ENCODE peak calls at places on chromosomes 11 and 22, in four cellular contexts. A is GM12878, I is HepG2, H is WTC11. Y is an unnamed sample.

GRCh38 chr22:44734801-44735517 is 17.4 kb upstream of the ARHGAP8 start:
- DNase-seq in A (no peak), I (no peak), H (no peak), Y (no peak)

GRCh38 chr22:31284241-31284745 is 8.0 kb downstream of the PIK3IP1 start:
- DNase-seq in A (no peak), I (peak), H (no peak), Y (no peak)

GRCh38 chr11:67302571-67303131 is 679 bp upstream of the SSH3 start:
- DNase-seq in A (no peak), I (no peak), H (peak), Y (no peak)

GRCh38 chr11:125968363-125968762 is 22.5 kb downstream of the VSIG10L2 start:
- DNase-seq in A (no peak), I (peak), H (no peak), Y (no peak)

GRCh38 chr11:10441652-10442503 is 13.2 kb upstream of the AMPD3 start:
- DNase-seq in A (peak), I (no peak), H (no peak), Y (no peak)

GRCh38 chr11:2930705-2931415 is 1.6 kb upstream of the PHLDA2 start:
- DNase-seq in A (peak), I (peak), H (peak), Y (peak)

GRCh38 chr11:133347988-133348387 is 184.3 kb downstream of the OPCML start:
- DNase-seq in A (no peak), I (no peak), H (no peak), Y (no peak)

GRCh38 chr11:721913-722811 is 16.1 kb downstream of the EPS8L2 start:
- DNase-seq in A (no peak), I (no peak), H (no peak), Y (peak)

DNA sequence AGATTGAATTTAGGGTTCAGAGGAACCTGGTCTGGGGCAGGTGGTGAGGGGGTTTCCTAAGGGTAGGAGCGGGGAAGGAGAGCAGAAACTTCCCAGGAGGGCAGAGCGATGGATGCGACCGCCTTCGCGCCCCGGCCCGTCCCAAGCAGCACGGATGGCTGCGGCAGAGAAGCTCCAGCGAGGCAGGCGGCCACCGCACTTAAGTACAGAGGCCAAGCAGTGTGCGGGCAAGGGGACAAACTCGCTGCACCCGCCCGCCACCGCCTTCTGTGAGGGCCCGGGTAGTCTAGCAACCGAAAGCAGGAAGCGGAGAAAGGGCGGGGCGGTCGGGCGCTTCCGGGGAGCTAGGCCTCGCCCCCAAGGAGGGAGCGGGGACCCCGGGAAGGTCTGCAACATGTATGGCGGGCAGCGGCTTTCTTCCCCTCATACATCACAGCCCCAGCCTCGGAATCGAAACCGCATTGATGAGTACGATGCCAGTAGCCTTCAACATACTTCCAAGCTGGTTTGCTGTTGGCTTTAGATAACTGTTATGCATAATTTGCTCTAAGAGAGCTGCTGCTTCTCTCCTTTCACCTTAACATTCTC is at the start of gene AGBL2:
- DNase-seq in A (peak), I (peak), H (peak), Y (peak)
- TF ChIP-seq CBFB in A (peak), I (peak), H (no peak), Y (no peak)

DNA sequence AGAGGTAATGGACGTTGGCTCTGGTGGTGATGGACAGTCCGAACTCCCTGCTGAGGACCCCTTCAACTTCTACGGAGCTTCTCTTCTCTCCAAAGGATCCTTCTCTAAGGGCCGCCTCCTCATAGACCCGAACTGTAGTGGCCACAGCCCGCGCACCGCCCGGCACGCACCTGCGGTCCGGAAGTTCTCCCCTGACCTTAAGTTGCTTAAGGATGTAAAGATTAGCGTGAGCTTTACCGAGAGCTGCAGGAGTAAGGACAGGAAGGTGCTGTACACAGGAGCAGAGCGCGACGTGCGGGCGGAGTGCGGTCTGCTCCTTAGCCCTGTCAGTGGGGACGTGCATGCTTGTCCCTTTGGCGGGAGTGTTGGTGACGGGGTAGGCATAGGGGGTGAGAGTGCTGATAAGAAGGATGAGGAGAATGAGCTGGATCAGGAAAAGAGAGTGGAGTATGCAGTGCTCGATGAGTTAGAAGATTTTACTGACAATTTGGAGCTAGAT is 6.1 kb downstream of the DGCR8 start:
- DNase-seq in A (no peak), I (no peak), H (no peak), Y (no peak)
- TF ChIP-seq CBFB in A (no peak), I (no peak), H (no peak), Y (no peak)

GRCh38 chr11:44033856-44034255 is 13.9 kb upstream of the ACCSL start:
- DNase-seq in A (no peak), I (no peak), H (no peak), Y (no peak)

GRCh38 chr11:44034639-44035038 is 13.1 kb upstream of the ACCSL start:
- DNase-seq in A (no peak), I (no peak), H (no peak), Y (no peak)

GRCh38 chr11:44031549-44031948 is 16.2 kb upstream of the ACCSL start:
- DNase-seq in A (no peak), I (no peak), H (no peak), Y (no peak)

GRCh38 chr11:44032304-44033085 is 15.3 kb upstream of the ACCSL start:
- DNase-seq in A (no peak), I (no peak), H (no peak), Y (no peak)

DNA sequence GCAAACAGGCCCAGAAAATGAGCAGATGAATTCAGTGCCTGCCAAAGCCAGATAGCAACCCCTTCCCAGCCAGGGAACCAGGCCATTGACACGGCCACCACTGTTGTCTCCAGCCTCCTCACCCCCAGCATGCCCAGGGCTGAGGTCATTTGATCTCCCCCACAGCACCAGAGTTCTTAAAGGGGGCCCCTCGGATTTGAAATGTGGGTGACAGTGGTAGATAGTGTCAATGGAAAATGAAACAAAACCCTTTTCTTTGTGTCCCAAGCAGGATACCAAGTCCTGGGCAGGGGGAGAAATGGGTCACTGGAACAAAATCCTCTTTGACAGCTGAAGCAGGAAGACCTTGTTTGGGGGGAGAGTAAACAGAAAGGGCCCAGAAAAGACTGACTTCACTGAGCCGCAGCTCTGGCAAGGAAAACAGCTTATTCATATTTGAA is 14.3 kb upstream of the ACCSL start:
- DNase-seq in A (no peak), I (no peak), H (no peak), Y (no peak)
- TF ChIP-seq CBFB in A (no peak), I (no peak), H (no peak), Y (no peak)

GRCh38 chr11:6568191-6568918 is 35.1 kb downstream of the RRP8 start:
- DNase-seq in A (no peak), I (no peak), H (peak), Y (peak)
- TF ChIP-seq CBFB in A (no peak), I (no peak), H (no peak), Y (no peak)

GRCh38 chr22:27244328-27244727 is 557.2 kb downstream of the MN1 start:
- DNase-seq in A (no peak), I (no peak), H (no peak), Y (no peak)
- TF ChIP-seq CBFB in A (no peak), I (no peak), H (no peak), Y (no peak)

DNA sequence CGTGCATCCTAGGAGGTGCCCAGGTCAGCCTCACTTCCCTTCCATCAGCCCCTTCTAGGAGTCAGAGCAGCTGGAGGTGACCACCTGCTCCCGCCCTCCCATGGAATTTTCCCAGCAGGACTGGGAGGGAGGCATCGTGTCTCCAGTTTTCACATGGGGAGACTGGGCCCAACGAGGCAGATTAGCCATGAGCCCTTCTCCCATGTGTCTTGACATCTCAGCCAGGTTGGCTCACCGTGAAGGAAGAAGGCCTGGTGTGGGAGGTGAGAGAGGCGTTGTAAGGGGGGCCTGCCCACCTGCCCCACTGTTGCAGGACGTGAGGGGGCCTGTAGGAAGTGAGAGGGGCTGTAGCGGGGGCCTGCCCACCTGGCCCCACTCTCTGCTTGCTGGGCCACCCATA is 1521.4 kb downstream of the BRD1 start:
- DNase-seq in A (no peak), I (no peak), H (no peak), Y (no peak)
- TF ChIP-seq CBFB in A (no peak), I (no peak), H (no peak), Y (no peak)

GRCh38 chr11:26087095-26087935 is 244.6 kb upstream of the ANO3 start:
- DNase-seq in A (peak), I (no peak), H (no peak), Y (no peak)
- TF ChIP-seq CBFB in A (no peak), I (no peak), H (no peak), Y (no peak)

GRCh38 chr11:119728651-119729580 is at the start of gene NECTIN1:
- DNase-seq in A (no peak), I (peak), H (peak), Y (peak)
- TF ChIP-seq CBFB in A (no peak), I (no peak), H (no peak), Y (no peak)